ENCODE peak calls at places on chromosome 18, in four cellular contexts. J is A549, A is H1, T is K562. S is an unnamed sample.

GRCh38 chr18:23442958-23443357 is 10.1 kb upstream of the RIOK3 start:
- DNase-seq in J (no peak), T (no peak), A (no peak), S (no peak)

GRCh38 chr18:72871091-72871490 is 3.3 kb upstream of the NETO1 start:
- DNase-seq in T (no peak), J (no peak), A (no peak), S (no peak)

GRCh38 chr18:25420091-25420490 is 68.1 kb upstream of the ZNF521 start:
- DNase-seq in A (no peak), T (no peak), J (no peak), S (no peak)

GRCh38 chr18:57234346-57234745 is 87.5 kb downstream of the BOD1L2 start:
- DNase-seq in J (no peak), T (no peak), A (no peak), S (no peak)

GRCh38 chr18:26549103-26549485 is 741 bp upstream of the KCTD1 start:
- DNase-seq in A (no peak), J (no peak), T (no peak), S (no peak)

GRCh38 chr18:77108001-77108692 is 24.4 kb downstream of the MBP start:
- DNase-seq in J (no peak), A (no peak), T (no peak), S (no peak)

GRCh38 chr18:25089470-25089869 is 262.5 kb downstream of the ZNF521 start:
- DNase-seq in A (no peak), T (no peak), J (no peak), S (no peak)

GRCh38 chr18:72768681-72769229 is 99.0 kb downstream of the NETO1 start:
- DNase-seq in A (no peak), J (no peak), T (no peak), S (no peak)

GRCh38 chr18:3452750-3453539 is 3.0 kb downstream of the TGIF1 start:
- DNase-seq in A (no peak), T (no peak), J (no peak), S (no peak)

GRCh38 chr18:35059280-35059927 is 18.2 kb downstream of the MAPRE2 start:
- DNase-seq in T (no peak), J (no peak), A (no peak), S (no peak)

GRCh38 chr18:79866889-79867574 is 69.3 kb downstream of the KCNG2 start:
- DNase-seq in A (no peak), J (no peak), T (no peak), S (no peak)

GRCh38 chr18:65704051-65704450 is 46.8 kb upstream of the CDH7 start:
- DNase-seq in A (no peak), J (no peak), T (no peak), S (no peak)

GRCh38 chr18:11512096-11513030 is 97.0 kb upstream of the SLC35G4 start:
- DNase-seq in A (no peak), T (no peak), J (peak), S (peak)

GRCh38 chr18:13051950-13052349 is 60.8 kb downstream of the CEP192 start:
- DNase-seq in J (no peak), T (no peak), A (no peak), S (no peak)

GRCh38 chr18:42222557-42222956 is 267.5 kb downstream of the PIK3C3 start:
- DNase-seq in T (no peak), J (no peak), A (no peak), S (no peak)

GRCh38 chr18:45777393-45777792 is 48.1 kb upstream of the SIGLEC15 start:
- DNase-seq in J (no peak), T (no peak), A (no peak), S (no peak)

GRCh38 chr18:23824704-23825103 is 135.5 kb downstream of the LAMA3 start:
- DNase-seq in A (no peak), T (no peak), J (no peak), S (no peak)

GRCh38 chr18:62603211-62603610 is 80.4 kb downstream of the ZCCHC2 start:
- DNase-seq in T (no peak), A (no peak), J (no peak), S (no peak)

GRCh38 chr18:22101731-22102130 is 67.7 kb upstream of the GATA6 start:
- DNase-seq in J (no peak), T (no peak), A (no peak), S (no peak)

GRCh38 chr18:8747440-8747937 is 42.1 kb downstream of the MTCL1 start:
- DNase-seq in A (no peak), J (no peak), T (no peak), S (no peak)

GRCh38 chr18:68147728-68148127 is 567.2 kb downstream of the TMX3 start:
- DNase-seq in J (no peak), T (no peak), A (no peak), S (no peak)

GRCh38 chr18:54466248-54467005 is 108.7 kb downstream of the C18orf54 start:
- DNase-seq in A (no peak), T (no peak), J (no peak), S (no peak)

GRCh38 chr18:48729421-48729820 is 190.6 kb downstream of the CTIF start:
- DNase-seq in A (no peak), T (no peak), J (no peak), S (no peak)

DNA sequence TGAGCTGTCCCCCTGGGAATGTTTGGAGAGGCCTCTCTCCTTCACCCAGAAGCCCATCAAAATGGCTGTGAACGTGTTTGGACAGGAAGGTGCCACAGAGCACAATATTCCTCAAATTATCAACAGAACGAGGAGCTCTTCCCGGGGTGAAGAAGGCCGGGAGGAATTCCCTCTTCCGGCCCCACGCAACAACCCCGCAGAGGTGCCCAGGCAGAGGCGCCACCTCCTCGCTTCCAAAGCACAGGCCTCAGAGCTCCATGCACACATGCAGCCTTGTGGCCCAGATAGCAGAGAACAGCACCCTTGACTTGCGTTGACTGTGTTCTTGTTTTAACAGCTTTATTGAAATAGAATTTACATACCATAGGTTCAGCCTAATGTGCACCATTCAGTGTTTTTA is 152.5 kb upstream of the SALL3 start:
- DNase-seq in J (no peak), T (no peak), A (no peak), S (no peak)
- TF ChIP-seq RNF2 in J (no peak), T (no peak), A (no peak), S (no peak)

GRCh38 chr18:600107-600506 is 3.3 kb downstream of the CLUL1 start:
- DNase-seq in T (no peak), J (no peak), A (no peak), S (no peak)

GRCh38 chr18:596288-596881 is 403 bp upstream of the CLUL1 start:
- DNase-seq in T (peak), A (peak), J (no peak), S (peak)

GRCh38 chr18:598053-598665 is 1.4 kb downstream of the CLUL1 start:
- DNase-seq in T (no peak), J (no peak), A (no peak), S (no peak)

GRCh38 chr18:595068-595467 is 1.7 kb upstream of the CLUL1 start:
- DNase-seq in A (no peak), T (no peak), J (no peak), S (no peak)

DNA sequence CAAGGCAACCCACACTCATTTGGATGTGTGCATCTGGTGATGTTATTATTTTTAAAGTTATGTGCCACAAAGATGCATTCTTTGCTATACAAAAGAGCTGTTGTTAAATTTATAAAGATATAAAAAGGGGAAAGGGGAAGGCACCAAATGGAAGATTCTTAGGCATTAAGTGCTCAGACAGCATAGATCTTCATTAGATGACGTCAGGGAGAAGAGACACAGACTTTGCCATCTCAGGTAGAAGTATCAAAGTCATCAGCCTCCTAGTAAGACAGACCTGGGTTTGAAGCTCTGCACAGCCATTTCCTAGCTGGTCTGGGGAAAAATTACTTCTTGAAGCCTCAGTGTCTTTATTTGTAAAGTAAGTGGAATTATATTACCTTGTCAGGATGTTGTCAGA is 1.2 kb upstream of the CLUL1 start:
- DNase-seq in J (no peak), T (no peak), A (no peak), S (no peak)
- TF ChIP-seq RNF2 in J (no peak), T (no peak), A (no peak), S (no peak)

GRCh38 chr18:7116001-7116831 is 1.4 kb downstream of the LAMA1 start:
- DNase-seq in T (no peak), J (no peak), A (peak), S (no peak)
- TF ChIP-seq RNF2 in T (no peak), J (no peak), A (no peak), S (no peak)

GRCh38 chr18:36532394-36532793 is 234.9 kb downstream of the FHOD3 start:
- DNase-seq in T (no peak), J (no peak), A (no peak), S (no peak)
- TF ChIP-seq RNF2 in T (no peak), J (no peak), A (no peak), S (no peak)